ENCODE peak calls at places on chromosome 9, in five cellular contexts. F is K562, S is HCT116, M is HepG2, R is SK-N-SH. L is an unnamed sample.
A peak's percentile ranks its signal among the peaks of the same experiment; 100 is the strongest.

GRCh38 chr9:135038826-135039225 is 48.6 kb upstream of the OLFM1 start:
- DNase-seq in S (no peak), R (no peak), M (no peak), F (no peak), L (no peak)

GRCh38 chr9:112174965-112175795 is at the start of gene SUSD1:
- DNase-seq in S (no peak), R (peak; percentile 88), F (peak; percentile 91), M (peak; percentile 31), L (peak; percentile 72)

GRCh38 chr9:6833518-6834192 is 75.9 kb downstream of the KDM4C start:
- DNase-seq in F (no peak), M (no peak), R (no peak), S (no peak), L (no peak)

GRCh38 chr9:5073701-5074100 is 88.6 kb downstream of the JAK2 start:
- DNase-seq in R (no peak), M (no peak), F (no peak), S (no peak), L (no peak)

GRCh38 chr9:36040271-36040925 is 3.7 kb downstream of the RECK start:
- DNase-seq in M (no peak), F (no peak), R (no peak), S (no peak), L (no peak)

GRCh38 chr9:129863059-129863690 is 27.9 kb downstream of the USP20 start:
- DNase-seq in M (no peak), R (peak; percentile 85), S (no peak), F (peak; percentile 97), L (no peak)

GRCh38 chr9:82546131-82546530 is 516.8 kb downstream of the RASEF start:
- DNase-seq in S (no peak), R (no peak), F (no peak), M (no peak), L (peak; percentile 43)

GRCh38 chr9:99411068-99411467 is 189.0 kb downstream of the SEC61B start:
- DNase-seq in M (no peak), S (no peak), R (no peak), F (no peak), L (no peak)

GRCh38 chr9:111251453-111251837 is 78.6 kb downstream of the OR2K2 start:
- DNase-seq in S (no peak), F (no peak), M (no peak), R (no peak), L (no peak)

GRCh38 chr9:98726735-98727134 is 18.0 kb upstream of the GABBR2 start:
- DNase-seq in F (no peak), M (no peak), R (no peak), S (no peak), L (peak; percentile 17)

GRCh38 chr9:108526518-108526917 is 329.3 kb downstream of the ACTL7B start:
- DNase-seq in S (no peak), M (no peak), F (no peak), R (no peak), L (no peak)

GRCh38 chr9:120564589-120564988 is 15.4 kb downstream of the CDK5RAP2 start:
- DNase-seq in R (no peak), S (no peak), M (no peak), F (no peak), L (no peak)

GRCh38 chr9:79670269-79670961 is 98.7 kb downstream of the TLE4 start:
- DNase-seq in F (no peak), R (no peak), S (no peak), M (no peak), L (no peak)

GRCh38 chr9:130444565-130445221 is at the start of gene ASS1:
- DNase-seq in M (peak; percentile 33), F (peak; percentile 85), R (no peak), S (no peak), L (peak; percentile 87)

GRCh38 chr9:98569070-98569469 is 139.7 kb downstream of the GABBR2 start:
- DNase-seq in R (no peak), F (no peak), S (no peak), M (no peak), L (no peak)

GRCh38 chr9:105459329-105459728 is 11.5 kb downstream of the FSD1L start:
- DNase-seq in F (no peak), R (no peak), M (no peak), S (no peak), L (no peak)

GRCh38 chr9:134403682-134404301 is 77.5 kb downstream of the RXRA start:
- DNase-seq in M (no peak), F (peak; percentile 48), S (no peak), R (no peak), L (no peak)

GRCh38 chr9:18935521-18935920 is 97.5 kb downstream of the SAXO1 start:
- DNase-seq in M (no peak), F (no peak), R (no peak), S (no peak), L (no peak)

GRCh38 chr9:94586316-94586715 is 7.3 kb downstream of the FBP2 start:
- DNase-seq in F (no peak), M (no peak), R (no peak), S (no peak), L (no peak)

GRCh38 chr9:121750715-121751623 is 99.5 kb downstream of the DAB2IP start:
- DNase-seq in S (peak; percentile 57), R (peak; percentile 55), F (no peak), M (peak; percentile 93), L (no peak)

GRCh38 chr9:121749614-121750013 is 98.2 kb downstream of the DAB2IP start:
- DNase-seq in M (no peak), F (no peak), S (no peak), R (no peak), L (no peak)

GRCh38 chr9:121748080-121748479 is 96.6 kb downstream of the DAB2IP start:
- DNase-seq in F (no peak), R (no peak), M (no peak), S (no peak), L (no peak)

GRCh38 chr9:121750259-121750714 is 98.9 kb downstream of the DAB2IP start:
- DNase-seq in F (no peak), R (no peak), M (no peak), S (no peak), L (no peak)

DNA sequence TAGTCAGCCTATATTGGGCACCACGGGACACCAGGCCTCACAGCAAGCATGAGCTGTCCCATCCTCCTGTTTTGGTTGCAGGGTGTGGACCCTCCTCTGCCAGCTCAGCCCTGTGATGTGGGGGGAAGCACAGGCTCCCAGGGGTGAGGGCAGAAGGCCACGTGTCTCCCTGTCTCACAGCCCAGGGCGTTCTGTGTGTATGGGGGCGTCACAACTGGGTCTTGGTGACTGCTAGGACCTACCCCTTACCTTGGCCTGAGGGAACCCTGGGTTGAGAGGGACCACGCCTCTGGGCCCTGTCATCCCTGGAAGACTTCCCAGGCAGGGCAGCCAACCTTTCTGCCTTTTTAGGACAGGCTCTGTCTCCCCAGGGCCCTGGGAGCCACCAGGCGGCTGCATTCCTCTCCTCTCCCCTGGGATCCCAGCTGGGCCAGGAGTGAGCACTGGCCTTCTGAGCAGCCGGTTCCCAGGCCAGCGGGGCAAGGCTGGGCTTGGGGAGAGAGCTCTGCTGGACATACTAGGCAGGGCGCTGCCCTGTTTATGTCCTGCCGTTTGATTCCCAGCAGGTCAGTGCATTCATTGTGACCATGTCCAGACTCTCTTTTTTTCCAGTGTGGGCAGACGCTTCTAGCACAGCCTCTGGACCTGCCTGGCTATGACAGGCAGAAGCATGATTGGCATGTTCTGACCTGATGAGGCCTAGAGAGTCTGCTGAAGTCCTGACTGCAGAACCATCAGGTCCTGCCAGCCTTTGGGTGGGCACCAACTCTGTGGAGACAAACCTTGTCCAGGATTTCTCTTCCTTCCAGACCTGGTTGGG is 97.5 kb downstream of the DAB2IP start:
- DNase-seq in R (no peak), M (peak; percentile 26), S (no peak), F (no peak), L (no peak)
- TF ChIP-seq REST in R (no peak), M (no peak), S (no peak), F (no peak), L (no peak)

GRCh38 chr9:37491939-37492338 is 6.2 kb downstream of the POLR1E start:
- DNase-seq in S (no peak), M (no peak), F (no peak), R (no peak), L (no peak)

GRCh38 chr9:37486616-37487544 is 1.1 kb downstream of the POLR1E start:
- DNase-seq in F (no peak), R (peak; percentile 23), M (no peak), S (no peak), L (no peak)

GRCh38 chr9:37480759-37481158 is 5.0 kb upstream of the POLR1E start:
- DNase-seq in R (no peak), S (no peak), M (no peak), F (no peak), L (no peak)

GRCh38 chr9:37485389-37486255 is at the start of gene POLR1E:
- DNase-seq in F (peak; percentile 99), S (peak; percentile 84), R (peak; percentile 97), M (peak; percentile 92), L (peak; percentile 98)

GRCh38 chr9:37486256-37486615 is 488 bp downstream of the POLR1E start:
- DNase-seq in R (no peak), F (peak; percentile 45), S (no peak), M (no peak), L (no peak)
- H2AFZ ChIP-seq in R (peak overlapping the region; percentile 96), F (peak overlapping the region; percentile 96), S (no peak overlapping the region), M (no peak overlapping the region), L (peak overlapping the region; percentile 94)

DNA sequence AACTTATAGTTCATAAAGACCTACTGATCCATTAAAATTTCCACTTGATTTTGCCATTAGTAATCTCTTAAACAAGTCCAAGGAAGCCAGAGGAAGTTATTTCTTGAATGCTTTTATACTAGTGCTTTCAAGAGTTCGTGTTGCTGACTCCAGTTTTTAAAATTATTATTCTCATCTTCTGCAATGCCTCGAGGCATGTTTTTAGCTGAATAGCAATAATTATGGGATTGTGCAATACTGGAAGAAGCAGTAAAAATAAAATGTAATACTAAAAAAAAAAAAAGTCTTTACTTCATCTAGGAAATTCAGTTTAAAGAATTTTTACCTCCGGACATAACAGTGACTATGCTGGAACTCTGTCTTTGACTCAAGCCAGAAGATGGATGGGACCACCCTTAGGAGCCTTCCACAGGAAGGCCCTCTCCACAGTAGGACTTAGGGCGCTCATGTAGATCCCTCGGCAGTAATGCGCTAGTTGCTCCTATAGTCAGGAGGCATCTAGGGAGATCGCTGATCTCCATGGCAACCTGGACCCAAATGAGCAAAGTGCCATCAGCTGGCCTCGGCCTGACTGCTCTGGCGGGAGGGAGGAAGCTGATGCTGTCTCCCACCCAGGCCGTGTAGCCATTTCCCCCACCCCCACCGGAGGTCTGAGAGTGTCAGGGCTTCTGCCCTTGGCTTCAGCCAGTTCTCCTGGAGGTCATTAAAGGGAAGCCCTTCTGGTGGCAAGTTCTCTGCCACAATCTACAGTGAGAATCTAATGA is 56.7 kb downstream of the DAPK1 start:
- DNase-seq in R (no peak), M (no peak), S (no peak), F (no peak), L (peak; percentile 29)
- TF ChIP-seq REST in R (no peak), M (no peak), S (no peak), F (no peak), L (no peak)

GRCh38 chr9:20065076-20065475 is 276.2 kb upstream of the SLC24A2 start:
- DNase-seq in R (no peak), M (no peak), S (no peak), F (no peak), L (no peak)
- H2AFZ ChIP-seq in R (no peak overlapping the region), M (no peak overlapping the region), S (no peak overlapping the region), F (no peak overlapping the region), L (no peak overlapping the region)

GRCh38 chr9:14198544-14199510 is 115.1 kb downstream of the NFIB start:
- DNase-seq in S (no peak), F (no peak), M (no peak), R (peak; percentile 68), L (peak; percentile 30)
- TF ChIP-seq REST in S (no peak), F (no peak), M (no peak), R (no peak), L (no peak)

GRCh38 chr9:131656356-131657030 is 83.4 kb downstream of the RAPGEF1 start:
- DNase-seq in F (no peak), R (no peak), M (no peak), S (no peak), L (no peak)
- H2AFZ ChIP-seq in F (no peak overlapping the region), R (no peak overlapping the region), M (no peak overlapping the region), S (no peak overlapping the region), L (no peak overlapping the region)

L was measured in GM23338.